ENCODE peak calls at places on chromosome 12, in four cellular contexts. One of them, this sample, is unnamed.

GRCh38 chr12:123049398-123050250 is 69.1 kb downstream of the ARL6IP4 start:
- DNase-seq in neuronal stem cell: no peak
- DNase-seq in mesenchymal stem cell: peak; percentile 83
- DNase-seq in IMR-90: no peak
- DNase-seq in this sample: no peak

GRCh38 chr12:108495054-108495453 is 20.0 kb upstream of the FICD start:
- DNase-seq in mesenchymal stem cell: peak; percentile 21
- DNase-seq in neuronal stem cell: peak; percentile 33
- DNase-seq in IMR-90: peak; percentile 12
- DNase-seq in this sample: peak; percentile 62

GRCh38 chr12:62913380-62913779 is 21.6 kb downstream of the PPM1H start:
- DNase-seq in IMR-90: no peak
- DNase-seq in mesenchymal stem cell: no peak
- DNase-seq in neuronal stem cell: no peak
- DNase-seq in this sample: no peak

GRCh38 chr12:118981285-118982201 is at the start of gene SRRM4:
- DNase-seq in mesenchymal stem cell: no peak
- DNase-seq in neuronal stem cell: peak; percentile 92
- DNase-seq in IMR-90: no peak
- DNase-seq in this sample: peak; percentile 95

GRCh38 chr12:57591567-57592325 is 754 bp downstream of the PIP4K2C start:
- DNase-seq in IMR-90: peak; percentile 21
- DNase-seq in mesenchymal stem cell: peak; percentile 49
- DNase-seq in neuronal stem cell: no peak
- DNase-seq in this sample: no peak

GRCh38 chr12:104355630-104356029 is 52.1 kb downstream of the EID3 start:
- DNase-seq in IMR-90: no peak
- DNase-seq in neuronal stem cell: no peak
- DNase-seq in mesenchymal stem cell: no peak
- DNase-seq in this sample: peak; percentile 29

GRCh38 chr12:102808412-102808811 is 108.6 kb downstream of the PAH start:
- DNase-seq in mesenchymal stem cell: no peak
- DNase-seq in IMR-90: no peak
- DNase-seq in neuronal stem cell: no peak
- DNase-seq in this sample: no peak

GRCh38 chr12:6603095-6603567 is 4.0 kb downstream of the CHD4 start:
- DNase-seq in neuronal stem cell: no peak
- DNase-seq in IMR-90: peak; percentile 25
- DNase-seq in mesenchymal stem cell: peak; percentile 35
- DNase-seq in this sample: peak; percentile 41

GRCh38 chr12:104303538-104304151 is at the start of gene EID3:
- DNase-seq in mesenchymal stem cell: peak; percentile 87
- DNase-seq in neuronal stem cell: peak; percentile 51
- DNase-seq in IMR-90: peak; percentile 73
- DNase-seq in this sample: peak; percentile 92

GRCh38 chr12:47270782-47271664 is 191.3 kb upstream of the AMIGO2 start:
- DNase-seq in IMR-90: peak; percentile 77
- DNase-seq in neuronal stem cell: no peak
- DNase-seq in mesenchymal stem cell: peak; percentile 77
- DNase-seq in this sample: no peak

GRCh38 chr12:116631619-116632018 is 72.4 kb downstream of the MAP1LC3B2 start:
- DNase-seq in neuronal stem cell: no peak
- DNase-seq in mesenchymal stem cell: no peak
- DNase-seq in IMR-90: no peak
- DNase-seq in this sample: no peak

GRCh38 chr12:120394483-120395367 is 25.8 kb upstream of the MSI1 start:
- DNase-seq in mesenchymal stem cell: no peak
- DNase-seq in neuronal stem cell: peak; percentile 62
- DNase-seq in IMR-90: no peak
- DNase-seq in this sample: peak; percentile 98

GRCh38 chr12:123250471-123251383 is 17.5 kb downstream of the MTRFR start:
- DNase-seq in mesenchymal stem cell: no peak
- DNase-seq in neuronal stem cell: no peak
- DNase-seq in IMR-90: no peak
- DNase-seq in this sample: peak; percentile 83

GRCh38 chr12:111942557-111942956 is 70.4 kb downstream of the TMEM116 start:
- DNase-seq in mesenchymal stem cell: peak; percentile 72
- DNase-seq in neuronal stem cell: no peak
- DNase-seq in IMR-90: peak; percentile 94
- DNase-seq in this sample: no peak

GRCh38 chr12:16606936-16607335 is 974 bp upstream of the LMO3 start:
- DNase-seq in neuronal stem cell: no peak
- DNase-seq in IMR-90: no peak
- DNase-seq in mesenchymal stem cell: no peak
- DNase-seq in this sample: no peak

GRCh38 chr12:65511134-65511912 is 232.8 kb downstream of the MSRB3 start:
- DNase-seq in mesenchymal stem cell: no peak
- DNase-seq in neuronal stem cell: peak; percentile 8
- DNase-seq in IMR-90: no peak
- DNase-seq in this sample: no peak

GRCh38 chr12:57452937-57453509 is 2.1 kb upstream of the INHBE start:
- DNase-seq in mesenchymal stem cell: peak; percentile 88
- DNase-seq in IMR-90: peak; percentile 84
- DNase-seq in neuronal stem cell: no peak
- DNase-seq in this sample: peak; percentile 93

GRCh38 chr12:31773223-31773750 is 44.5 kb upstream of the AMN1 start:
- DNase-seq in IMR-90: no peak
- DNase-seq in neuronal stem cell: no peak
- DNase-seq in mesenchymal stem cell: peak; percentile 55
- DNase-seq in this sample: no peak

GRCh38 chr12:1768585-1768984 is 51.8 kb upstream of the LRTM2 start:
- DNase-seq in IMR-90: no peak
- DNase-seq in mesenchymal stem cell: no peak
- DNase-seq in neuronal stem cell: no peak
- DNase-seq in this sample: no peak

GRCh38 chr12:100127766-100128508 is 14.7 kb downstream of the BLTP3B start:
- DNase-seq in IMR-90: peak; percentile 82
- DNase-seq in mesenchymal stem cell: peak; percentile 90
- DNase-seq in neuronal stem cell: no peak
- DNase-seq in this sample: no peak

GRCh38 chr12:122891661-122892525 is 4.0 kb downstream of the VPS37B start:
- DNase-seq in mesenchymal stem cell: peak; percentile 88
- DNase-seq in neuronal stem cell: peak; percentile 68
- DNase-seq in IMR-90: peak; percentile 88
- DNase-seq in this sample: peak; percentile 77

GRCh38 chr12:121805800-121806555 is 2.2 kb downstream of the SETD1B start:
- DNase-seq in IMR-90: no peak
- DNase-seq in mesenchymal stem cell: peak; percentile 27
- DNase-seq in neuronal stem cell: no peak
- DNase-seq in this sample: no peak

GRCh38 chr12:95998611-95999300 is 2.6 kb upstream of the HAL start:
- DNase-seq in neuronal stem cell: peak; percentile 43
- DNase-seq in IMR-90: peak; percentile 61
- DNase-seq in mesenchymal stem cell: peak; percentile 61
- DNase-seq in this sample: peak; percentile 64

GRCh38 chr12:95695741-95696140 is 94.8 kb downstream of the NTN4 start:
- DNase-seq in neuronal stem cell: no peak
- DNase-seq in IMR-90: no peak
- DNase-seq in mesenchymal stem cell: no peak
- DNase-seq in this sample: no peak

GRCh38 chr12:126907900-126908764 is 1358.8 kb upstream of the TMEM132C start:
- DNase-seq in neuronal stem cell: no peak
- DNase-seq in IMR-90: no peak
- DNase-seq in mesenchymal stem cell: no peak
- DNase-seq in this sample: no peak

GRCh38 chr12:916240-916639 is 33.3 kb downstream of the RAD52 start:
- DNase-seq in neuronal stem cell: no peak
- DNase-seq in mesenchymal stem cell: no peak
- DNase-seq in IMR-90: no peak
- DNase-seq in this sample: peak; percentile 50

GRCh38 chr12:112183591-112184021 is 58.2 kb downstream of the TRAFD1 start:
- DNase-seq in mesenchymal stem cell: no peak
- DNase-seq in IMR-90: no peak
- DNase-seq in neuronal stem cell: no peak
- DNase-seq in this sample: peak; percentile 64

GRCh38 chr12:120485914-120486881 is 9.7 kb upstream of the DYNLL1 start:
- DNase-seq in neuronal stem cell: no peak
- DNase-seq in IMR-90: no peak
- DNase-seq in mesenchymal stem cell: no peak
- DNase-seq in this sample: no peak

GRCh38 chr12:115444336-115444735 is 760.4 kb upstream of the TBX3 start:
- DNase-seq in IMR-90: no peak
- DNase-seq in neuronal stem cell: no peak
- DNase-seq in mesenchymal stem cell: no peak
- DNase-seq in this sample: no peak

GRCh38 chr12:16555630-16556029 is 50.3 kb downstream of the LMO3 start:
- DNase-seq in neuronal stem cell: no peak
- DNase-seq in IMR-90: peak; percentile 87
- DNase-seq in mesenchymal stem cell: peak; percentile 17
- DNase-seq in this sample: peak; percentile 56

GRCh38 chr12:96069511-96070231 is 34.3 kb upstream of the LTA4H start:
- DNase-seq in mesenchymal stem cell: no peak
- DNase-seq in neuronal stem cell: no peak
- DNase-seq in IMR-90: no peak
- DNase-seq in this sample: no peak

GRCh38 chr12:76866726-76867125 is 12.1 kb downstream of the CSRP2 start:
- DNase-seq in IMR-90: peak; percentile 77
- DNase-seq in neuronal stem cell: peak; percentile 54
- DNase-seq in mesenchymal stem cell: peak; percentile 90
- DNase-seq in this sample: no peak

GRCh38 chr12:2768224-2768961 is 26.4 kb upstream of the FKBP4 start:
- DNase-seq in mesenchymal stem cell: no peak
- DNase-seq in neuronal stem cell: no peak
- DNase-seq in IMR-90: no peak
- DNase-seq in this sample: no peak

GRCh38 chr12:95877622-95878021 is 18.9 kb downstream of the SNRPF start:
- DNase-seq in mesenchymal stem cell: peak; percentile 20
- DNase-seq in neuronal stem cell: no peak
- DNase-seq in IMR-90: no peak
- DNase-seq in this sample: no peak

GRCh38 chr12:58249610-58250009 is 308.2 kb downstream of the ATP23 start:
- DNase-seq in mesenchymal stem cell: no peak
- DNase-seq in neuronal stem cell: no peak
- DNase-seq in IMR-90: no peak
- DNase-seq in this sample: no peak

GRCh38 chr12:27208414-27208750 is 35.7 kb upstream of the STK38L start:
- DNase-seq in IMR-90: no peak
- DNase-seq in mesenchymal stem cell: no peak
- DNase-seq in neuronal stem cell: no peak
- DNase-seq in this sample: no peak
- H3K4me2 ChIP-seq in IMR-90: no peak overlapping the region
- H3K4me2 ChIP-seq in mesenchymal stem cell: no peak overlapping the region
- H3K4me2 ChIP-seq in neuronal stem cell: no peak overlapping the region
- H3K4me2 ChIP-seq in this sample: no peak overlapping the region

GRCh38 chr12:84779169-84779568 is 133.4 kb downstream of the SLC6A15 start:
- DNase-seq in IMR-90: peak; percentile 47
- DNase-seq in neuronal stem cell: no peak
- DNase-seq in mesenchymal stem cell: no peak
- DNase-seq in this sample: no peak
- H4K91ac ChIP-seq in IMR-90: no peak overlapping the region
- H4K91ac ChIP-seq in neuronal stem cell: no peak overlapping the region
- H4K91ac ChIP-seq in mesenchymal stem cell: no peak overlapping the region
- H4K91ac ChIP-seq in this sample: no peak overlapping the region

GRCh38 chr12:14954269-14954668 is 7.1 kb downstream of the ARHGDIB start:
- DNase-seq in IMR-90: no peak
- DNase-seq in neuronal stem cell: no peak
- DNase-seq in mesenchymal stem cell: no peak
- DNase-seq in this sample: no peak

GRCh38 chr12:14957769-14958168 is 3.6 kb downstream of the ARHGDIB start:
- DNase-seq in neuronal stem cell: no peak
- DNase-seq in mesenchymal stem cell: no peak
- DNase-seq in IMR-90: no peak
- DNase-seq in this sample: no peak

GRCh38 chr12:14958361-14959125 is 2.9 kb downstream of the ARHGDIB start:
- DNase-seq in neuronal stem cell: no peak
- DNase-seq in IMR-90: no peak
- DNase-seq in mesenchymal stem cell: no peak
- DNase-seq in this sample: no peak

GRCh38 chr12:14953752-14954151 is 7.6 kb downstream of the ARHGDIB start:
- DNase-seq in mesenchymal stem cell: no peak
- DNase-seq in IMR-90: no peak
- DNase-seq in neuronal stem cell: no peak
- DNase-seq in this sample: no peak

GRCh38 chr12:14955876-14956811 is 5.3 kb downstream of the ARHGDIB start:
- DNase-seq in IMR-90: no peak
- DNase-seq in neuronal stem cell: no peak
- DNase-seq in mesenchymal stem cell: no peak
- DNase-seq in this sample: no peak
- H3K4me2 ChIP-seq in IMR-90: no peak overlapping the region
- H3K4me2 ChIP-seq in neuronal stem cell: no peak overlapping the region
- H3K4me2 ChIP-seq in mesenchymal stem cell: no peak overlapping the region
- H3K4me2 ChIP-seq in this sample: no peak overlapping the region

GRCh38 chr12:94622475-94622874 is 27.9 kb downstream of the TMCC3 start:
- DNase-seq in mesenchymal stem cell: no peak
- DNase-seq in IMR-90: no peak
- DNase-seq in neuronal stem cell: no peak
- DNase-seq in this sample: no peak

GRCh38 chr12:94620611-94621010 is 29.7 kb downstream of the TMCC3 start:
- DNase-seq in neuronal stem cell: no peak
- DNase-seq in IMR-90: no peak
- DNase-seq in mesenchymal stem cell: no peak
- DNase-seq in this sample: no peak

GRCh38 chr12:94623161-94623920 is 27.0 kb downstream of the TMCC3 start:
- DNase-seq in IMR-90: no peak
- DNase-seq in mesenchymal stem cell: no peak
- DNase-seq in neuronal stem cell: no peak
- DNase-seq in this sample: no peak

GRCh38 chr12:94618995-94619695 is 31.2 kb downstream of the TMCC3 start:
- DNase-seq in mesenchymal stem cell: peak; percentile 76
- DNase-seq in neuronal stem cell: no peak
- DNase-seq in IMR-90: peak; percentile 93
- DNase-seq in this sample: no peak

DNA sequence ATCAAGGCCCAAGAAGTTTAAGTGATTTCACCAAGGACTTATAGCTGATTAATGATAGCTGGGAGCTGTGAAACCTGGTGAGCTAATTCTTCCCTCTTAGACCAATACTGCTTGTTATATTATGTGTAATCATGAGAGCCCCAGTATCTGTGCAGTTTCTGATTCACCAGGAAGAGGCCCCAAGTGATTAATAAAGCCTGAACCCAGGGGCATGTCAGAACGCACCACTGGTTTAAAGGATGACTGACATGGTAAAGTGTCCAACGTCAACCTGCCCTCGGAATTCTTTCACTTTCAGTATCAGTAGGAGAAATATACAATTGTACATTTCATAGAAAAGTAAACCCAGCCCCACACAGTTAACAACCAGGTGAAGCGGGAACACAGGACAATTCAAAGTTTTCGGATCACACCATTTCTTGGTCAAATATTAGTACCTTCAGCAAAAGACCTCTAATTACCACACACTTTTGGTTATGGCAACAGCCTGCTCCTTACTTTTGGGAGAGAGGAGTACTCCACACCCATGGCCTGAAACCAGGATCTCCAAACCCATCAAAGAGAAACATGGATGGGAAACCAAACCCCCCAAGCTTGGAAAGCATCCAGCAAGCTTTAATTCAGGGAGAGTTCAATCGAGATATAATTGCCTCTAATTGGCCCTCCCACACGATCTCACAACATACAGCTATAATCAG is 28.5 kb downstream of the TMCC3 start:
- DNase-seq in IMR-90: peak; percentile 47
- DNase-seq in neuronal stem cell: no peak
- DNase-seq in mesenchymal stem cell: peak; percentile 55
- DNase-seq in this sample: no peak
- H4K91ac ChIP-seq in IMR-90: no peak overlapping the region
- H4K91ac ChIP-seq in neuronal stem cell: no peak overlapping the region
- H4K91ac ChIP-seq in mesenchymal stem cell: no peak overlapping the region
- H4K91ac ChIP-seq in this sample: no peak overlapping the region